ENCODE peak calls at places on chromosome 13, in eight cellular contexts. J is CD4-positive, alpha-beta T cell; K is A549; W is colonic mucosa; A is AG09319; I is ovary; F is GM10248; N is Calu3. L is an unnamed sample.

GRCh38 chr13:114140909-114141255 is 8.5 kb upstream of the RASA3 start:
- DNase-seq in J (peak; percentile 60), K (no peak), W (no peak), A (no peak), I (no peak), F (no peak), N (no peak), L (no peak)

GRCh38 chr13:34162545-34162936 is 344.6 kb downstream of the RFC3 start:
- DNase-seq in J (no peak), K (no peak), W (no peak), A (no peak), I (no peak), F (no peak), N (no peak), L (peak; percentile 43)

GRCh38 chr13:77388944-77389616 is 62.2 kb upstream of the MYCBP2 start:
- DNase-seq in J (no peak), K (no peak), W (no peak), A (no peak), I (no peak), F (no peak), N (no peak), L (no peak)

GRCh38 chr13:48094404-48094780 is 512 bp downstream of the MED4 start:
- DNase-seq in J (no peak), K (no peak), W (no peak), A (no peak), I (no peak), F (peak; percentile 13), N (no peak), L (no peak)

GRCh38 chr13:93927431-93927830 is 552.1 kb downstream of the DCT start:
- DNase-seq in J (no peak), K (no peak), W (no peak), A (no peak), I (no peak), F (no peak), N (no peak), L (no peak)

GRCh38 chr13:37492741-37493514 is 105.6 kb downstream of the POSTN start:
- DNase-seq in J (no peak), K (no peak), W (no peak), A (no peak), I (no peak), F (no peak), N (no peak), L (peak; percentile 84)

GRCh38 chr13:44471686-44472085 is 98.1 kb downstream of the SERP2 start:
- DNase-seq in J (no peak), K (peak; percentile 8), W (no peak), A (no peak), I (no peak), F (no peak), N (no peak), L (peak; percentile 59)

GRCh38 chr13:105969761-105970160 is 565.7 kb downstream of the EFNB2 start:
- DNase-seq in J (no peak), K (no peak), W (no peak), A (no peak), I (no peak), F (no peak), N (peak; percentile 12), L (peak; percentile 8)

GRCh38 chr13:60511637-60512036 is 114.6 kb downstream of the TDRD3 start:
- DNase-seq in J (no peak), K (no peak), W (no peak), A (no peak), I (no peak), F (no peak), N (no peak), L (no peak)

GRCh38 chr13:23842406-23842805 is 46.8 kb downstream of the MIPEP start:
- DNase-seq in J (no peak), K (no peak), W (no peak), A (no peak), I (no peak), F (no peak), N (no peak), L (no peak)

GRCh38 chr13:40664100-40665060 is 2.1 kb downstream of the FOXO1 start:
- DNase-seq in J (peak; percentile 60), K (peak; percentile 20), W (peak; percentile 87), A (no peak), I (peak; percentile 64), F (peak; percentile 61), N (peak; percentile 70), L (no peak)

GRCh38 chr13:75726313-75726712 is 90.2 kb downstream of the LMO7 start:
- DNase-seq in J (no peak), K (no peak), W (no peak), A (no peak), I (no peak), F (no peak), N (no peak), L (no peak)

GRCh38 chr13:98273824-98274786 is 97.0 kb upstream of the RNF113B start:
- DNase-seq in J (no peak), K (no peak), W (no peak), A (no peak), I (no peak), F (no peak), N (no peak), L (no peak)

GRCh38 chr13:47109028-47109427 is 212.2 kb upstream of the HTR2A start:
- DNase-seq in J (no peak), K (no peak), W (no peak), A (no peak), I (no peak), F (no peak), N (peak; percentile 5), L (no peak)

GRCh38 chr13:112893570-112894422 is 75.2 kb upstream of the MCF2L start:
- DNase-seq in J (no peak), K (peak; percentile 40), W (peak; percentile 61), A (no peak), I (peak; percentile 57), F (peak; percentile 84), N (peak; percentile 21), L (no peak)

GRCh38 chr13:74062933-74063332 is 71.3 kb downstream of the KLF12 start:
- DNase-seq in J (no peak), K (no peak), W (peak; percentile 24), A (no peak), I (peak; percentile 33), F (peak; percentile 39), N (no peak), L (no peak)

GRCh38 chr13:112743451-112744305 is 53.8 kb downstream of the ATP11A start:
- DNase-seq in J (no peak), K (no peak), W (no peak), A (no peak), I (no peak), F (no peak), N (no peak), L (no peak)

GRCh38 chr13:105121221-105121620 is 1414.2 kb downstream of the EFNB2 start:
- DNase-seq in J (no peak), K (no peak), W (no peak), A (no peak), I (no peak), F (no peak), N (no peak), L (no peak)

GRCh38 chr13:40492511-40492910 is 173.9 kb downstream of the FOXO1 start:
- DNase-seq in J (no peak), K (no peak), W (no peak), A (no peak), I (no peak), F (no peak), N (no peak), L (no peak)

GRCh38 chr13:69970521-69970920 is 137.1 kb upstream of the ATXN8OS start:
- DNase-seq in J (no peak), K (no peak), W (no peak), A (no peak), I (no peak), F (no peak), N (no peak), L (no peak)

GRCh38 chr13:80199067-80199466 is 141.9 kb downstream of the SPRY2 start:
- DNase-seq in J (no peak), K (no peak), W (no peak), A (no peak), I (no peak), F (no peak), N (no peak), L (no peak)

GRCh38 chr13:66546534-66547379 is 683.4 kb downstream of the PCDH9 start:
- DNase-seq in J (no peak), K (no peak), W (no peak), A (no peak), I (no peak), F (no peak), N (no peak), L (peak; percentile 12)

GRCh38 chr13:66547685-66548084 is 682.5 kb downstream of the PCDH9 start:
- DNase-seq in J (no peak), K (no peak), W (no peak), A (no peak), I (no peak), F (no peak), N (no peak), L (no peak)

DNA sequence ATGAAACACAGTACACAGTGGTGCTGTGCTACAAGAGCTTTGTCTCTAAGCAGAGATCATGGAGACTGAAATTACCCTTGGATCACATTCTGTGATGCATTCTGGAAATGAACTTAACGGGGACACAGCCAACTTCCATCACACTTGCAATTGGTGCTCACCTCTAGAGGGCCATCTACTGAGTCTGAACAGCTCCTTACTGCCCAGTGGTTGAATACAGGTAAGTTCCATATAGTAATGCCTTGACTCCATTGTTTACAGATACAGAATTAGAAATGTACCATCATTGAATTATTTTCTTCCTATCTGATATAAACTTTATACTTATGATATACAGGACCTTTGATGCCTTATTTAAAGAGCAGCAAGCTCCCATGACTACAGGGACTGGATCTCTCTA is 686.4 kb downstream of the PCDH9 start:
- DNase-seq in J (no peak), K (no peak), W (no peak), A (no peak), I (no peak), F (peak; percentile 1), N (no peak), L (no peak)
- TF ChIP-seq CTCF in J (no peak), K (peak; percentile 15), W (no peak), A (no peak), I (no peak), F (no peak), N (no peak), L (peak; percentile 23)

GRCh38 chr13:102197193-102197592 is 204.7 kb downstream of the FGF14 start:
- DNase-seq in J (no peak), K (no peak), W (no peak), A (no peak), I (no peak), F (no peak), N (peak; percentile 6), L (no peak)
- TF ChIP-seq CTCF in J (no peak), K (no peak), W (no peak), A (no peak), I (no peak), F (peak; percentile 10), N (no peak), L (no peak)

GRCh38 chr13:21849323-21849722 is 178.4 kb downstream of the FGF9 start:
- DNase-seq in J (peak; percentile 6), K (no peak), W (no peak), A (no peak), I (no peak), F (peak; percentile 44), N (peak; percentile 14), L (no peak)
- TF ChIP-seq CTCF in J (peak; percentile 74), K (no peak), W (peak; percentile 59), A (no peak), I (no peak), F (peak; percentile 35), N (peak; percentile 46), L (peak; percentile 39)

DNA sequence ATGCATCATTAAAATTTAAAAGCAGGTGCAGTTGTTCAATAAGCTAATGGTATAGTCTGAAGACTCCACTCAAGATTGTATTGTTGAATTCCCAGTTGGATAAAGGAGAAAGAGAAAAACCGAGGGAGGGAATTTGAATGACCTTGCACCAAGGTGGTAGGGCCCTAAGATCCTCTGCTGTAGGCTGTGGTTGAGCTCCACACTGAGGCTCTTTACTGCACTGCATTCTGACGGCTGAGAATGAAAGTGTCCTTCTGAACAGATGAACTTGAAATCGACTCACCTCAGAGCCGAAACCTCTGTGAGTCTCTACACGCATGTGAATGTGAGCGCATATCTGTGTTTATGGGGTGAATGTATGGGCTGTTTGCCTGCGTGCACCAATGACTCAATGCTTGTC is 388.9 kb upstream of the DACH1 start:
- DNase-seq in J (no peak), K (no peak), W (peak; percentile 30), A (no peak), I (no peak), F (no peak), N (peak; percentile 5), L (peak; percentile 3)
- TF ChIP-seq CTCF in J (no peak), K (no peak), W (peak; percentile 58), A (peak; percentile 75), I (no peak), F (no peak), N (no peak), L (peak; percentile 44)

L was measured in HFFc6.